ENCODE peak calls at places on chromosomes 2 and 18, in five cellular contexts. Z is tibial artery, N is AML-193, S is Calu3, C is right lobe of liver. U is an unnamed sample.

GRCh38 chr18:76499596-76500340 is 4.7 kb upstream of the ZNF516 start:
- DNase-seq in Z (no peak), N (peak; percentile 51), S (no peak), C (no peak), U (no peak)

GRCh38 chr2:147141930-147142329 is 702.9 kb upstream of the ACVR2A start:
- DNase-seq in Z (no peak), N (no peak), S (no peak), C (no peak), U (no peak)

GRCh38 chr2:218979846-218980738 is 4.9 kb downstream of the FEV start:
- DNase-seq in Z (peak; percentile 82), N (peak; percentile 71), S (peak; percentile 92), C (peak; percentile 82), U (peak; percentile 89)

GRCh38 chr2:55743583-55743982 is 49.9 kb upstream of the PNPT1 start:
- DNase-seq in Z (no peak), N (no peak), S (no peak), C (no peak), U (peak; percentile 50)

GRCh38 chr18:48161911-48162698 is 231.6 kb upstream of the SMAD2 start:
- DNase-seq in Z (no peak), N (no peak), S (peak; percentile 38), C (no peak), U (no peak)

GRCh38 chr18:71168576-71169145 is 879.8 kb downstream of the SOCS6 start:
- DNase-seq in Z (no peak), N (no peak), S (no peak), C (no peak), U (no peak)

GRCh38 chr18:52343138-52343537 is 3.1 kb downstream of the DCC start:
- DNase-seq in Z (no peak), N (no peak), S (no peak), C (no peak), U (peak; percentile 3)

GRCh38 chr2:123513351-123513750 is 511.7 kb upstream of the CNTNAP5 start:
- DNase-seq in Z (no peak), N (no peak), S (no peak), C (no peak), U (peak; percentile 54)

GRCh38 chr2:20419007-20419576 is 27.8 kb upstream of the RHOB start:
- DNase-seq in Z (peak; percentile 70), N (no peak), S (no peak), C (peak; percentile 41), U (no peak)

GRCh38 chr18:74901347-74902169 is 303.9 kb downstream of the ZNF407 start:
- DNase-seq in Z (no peak), N (peak; percentile 46), S (no peak), C (no peak), U (no peak)

GRCh38 chr2:200411831-200412230 is 98.0 kb downstream of the KCTD18 start:
- DNase-seq in Z (no peak), N (no peak), S (peak; percentile 26), C (no peak), U (no peak)

GRCh38 chr2:239950144-239950920 is 74.8 kb downstream of the NDUFA10 start:
- DNase-seq in Z (peak; percentile 52), N (no peak), S (no peak), C (no peak), U (no peak)

GRCh38 chr2:71547616-71548285 is 94.4 kb downstream of the DYSF start:
- DNase-seq in Z (peak; percentile 56), N (no peak), S (no peak), C (no peak), U (no peak)

GRCh38 chr18:46632401-46633089 is 24.5 kb downstream of the LOXHD1 start:
- DNase-seq in Z (no peak), N (no peak), S (no peak), C (no peak), U (peak; percentile 61)

GRCh38 chr18:23134780-23135678 is at the start of gene CABLES1:
- DNase-seq in Z (peak; percentile 85), N (no peak), S (peak; percentile 68), C (peak; percentile 92), U (peak; percentile 67)

GRCh38 chr2:3254438-3254941 is 123.1 kb downstream of the EIPR1 start:
- DNase-seq in Z (no peak), N (no peak), S (no peak), C (no peak), U (no peak)

GRCh38 chr18:63025251-63025710 is 294.3 kb downstream of the BCL2 start:
- DNase-seq in Z (no peak), N (no peak), S (no peak), C (no peak), U (peak; percentile 36)

GRCh38 chr18:22705328-22705727 is 227.8 kb upstream of the RBBP8 start:
- DNase-seq in Z (no peak), N (peak; percentile 1), S (no peak), C (no peak), U (peak; percentile 71)

GRCh38 chr2:236309669-236310029 is 45.4 kb upstream of the ASB18 start:
- DNase-seq in Z (no peak), N (no peak), S (peak; percentile 41), C (no peak), U (no peak)

GRCh38 chr18:22789600-22789999 is 143.5 kb upstream of the RBBP8 start:
- DNase-seq in Z (no peak), N (no peak), S (no peak), C (no peak), U (no peak)

GRCh38 chr18:42574871-42575270 is 540.6 kb downstream of the RIT2 start:
- DNase-seq in Z (no peak), N (no peak), S (no peak), C (no peak), U (no peak)

GRCh38 chr18:58682429-58683069 is 11.3 kb downstream of the MALT1 start:
- DNase-seq in Z (no peak), N (no peak), S (peak; percentile 69), C (peak; percentile 86), U (peak; percentile 84)

GRCh38 chr2:132372276-132372675 is 44.3 kb upstream of the GPR39 start:
- DNase-seq in Z (no peak), N (no peak), S (no peak), C (no peak), U (peak; percentile 5)

GRCh38 chr2:44112096-44112495 is 56.6 kb upstream of the PPM1B start:
- DNase-seq in Z (no peak), N (no peak), S (peak; percentile 39), C (no peak), U (peak; percentile 82)

GRCh38 chr2:121562269-121563176 is 31.8 kb downstream of the RNU4ATAC start:
- DNase-seq in Z (no peak), N (no peak), S (no peak), C (no peak), U (no peak)

GRCh38 chr18:56728741-56729140 is 77.6 kb downstream of the WDR7 start:
- DNase-seq in Z (no peak), N (no peak), S (no peak), C (no peak), U (no peak)

GRCh38 chr2:224865016-224865415 is 148.9 kb upstream of the CCDC195 start:
- DNase-seq in Z (no peak), N (no peak), S (no peak), C (no peak), U (no peak)